ENCODE peak calls at places on chromosome 4, in six cellular contexts. One of them, this sample, is unnamed.

GRCh38 chr4:78612398-78613005 is 60.9 kb downstream of the ANXA3 start:
- DNase-seq in DMS79 treated with DMSO at 0.1 percent for 48 hours: no peak
- DNase-seq in left kidney: peak
- DNase-seq in iPS-NIHi11: peak
- DNase-seq in GM12865: peak
- DNase-seq in fibroblast of mammary gland: peak
- DNase-seq in this sample: peak

GRCh38 chr4:174714393-174715211 is 114.4 kb downstream of the GLRA3 start:
- DNase-seq in DMS79 treated with DMSO at 0.1 percent for 48 hours: no peak
- DNase-seq in left kidney: peak
- DNase-seq in iPS-NIHi11: peak
- DNase-seq in GM12865: peak
- DNase-seq in fibroblast of mammary gland: peak
- DNase-seq in this sample: peak

GRCh38 chr4:145099653-145100052 is 1.5 kb downstream of the ABCE1 start:
- DNase-seq in DMS79 treated with DMSO at 0.1 percent for 48 hours: no peak
- DNase-seq in left kidney: no peak
- DNase-seq in iPS-NIHi11: no peak
- DNase-seq in GM12865: peak
- DNase-seq in fibroblast of mammary gland: no peak
- DNase-seq in this sample: peak

GRCh38 chr4:170259631-170260153 is 169.9 kb upstream of the AADAT start:
- DNase-seq in DMS79 treated with DMSO at 0.1 percent for 48 hours: peak
- DNase-seq in left kidney: peak
- DNase-seq in iPS-NIHi11: peak
- DNase-seq in GM12865: peak
- DNase-seq in fibroblast of mammary gland: peak
- DNase-seq in this sample: peak

GRCh38 chr4:41360911-41361830 is 104.4 kb downstream of the UCHL1 start:
- DNase-seq in DMS79 treated with DMSO at 0.1 percent for 48 hours: peak
- DNase-seq in left kidney: peak
- DNase-seq in iPS-NIHi11: peak
- DNase-seq in GM12865: no peak
- DNase-seq in fibroblast of mammary gland: peak
- DNase-seq in this sample: no peak

GRCh38 chr4:80202784-80203553 is 5.7 kb downstream of the PRDM8 start:
- DNase-seq in DMS79 treated with DMSO at 0.1 percent for 48 hours: no peak
- DNase-seq in left kidney: peak
- DNase-seq in iPS-NIHi11: peak
- DNase-seq in GM12865: peak
- DNase-seq in fibroblast of mammary gland: no peak
- DNase-seq in this sample: peak

GRCh38 chr4:138297743-138298405 is 55.7 kb upstream of the SLC7A11 start:
- DNase-seq in DMS79 treated with DMSO at 0.1 percent for 48 hours: no peak
- DNase-seq in left kidney: peak
- DNase-seq in iPS-NIHi11: no peak
- DNase-seq in GM12865: no peak
- DNase-seq in fibroblast of mammary gland: peak
- DNase-seq in this sample: no peak

GRCh38 chr4:40152642-40153041 is 44.2 kb upstream of the RHOH start:
- DNase-seq in DMS79 treated with DMSO at 0.1 percent for 48 hours: no peak
- DNase-seq in left kidney: no peak
- DNase-seq in iPS-NIHi11: no peak
- DNase-seq in GM12865: peak
- DNase-seq in fibroblast of mammary gland: no peak
- DNase-seq in this sample: no peak

GRCh38 chr4:10944321-10944720 is 259.8 kb upstream of the CLNK start:
- DNase-seq in DMS79 treated with DMSO at 0.1 percent for 48 hours: no peak
- DNase-seq in left kidney: no peak
- DNase-seq in iPS-NIHi11: no peak
- DNase-seq in GM12865: no peak
- DNase-seq in fibroblast of mammary gland: no peak
- DNase-seq in this sample: no peak

GRCh38 chr4:141642068-141642467 is 5.7 kb downstream of the IL15 start:
- DNase-seq in DMS79 treated with DMSO at 0.1 percent for 48 hours: no peak
- DNase-seq in left kidney: no peak
- DNase-seq in iPS-NIHi11: no peak
- DNase-seq in GM12865: no peak
- DNase-seq in fibroblast of mammary gland: no peak
- DNase-seq in this sample: no peak